ENCODE peak calls at places on chromosomes 6 and 20, in eight cellular contexts. T is foreskin fibroblast; U is KBM-7; C is stimulated activated CD8-positive, alpha-beta memory T cell treated with anti-CD3 and anti-CD28 coated beads, Interleukin-12 subunit alpha, Interleukin-12 subunit beta, amount 100 ng/mL, for 4 hours; L is stimulated activated naive CD4-positive, alpha-beta T cell; K is mammary epithelial cell; S is central memory CD4-positive, alpha-beta T cell; Q is esophagus squamous epithelium. B is an unnamed sample.
A peak's percentile ranks its signal among the peaks of the same experiment; 100 is the strongest.

GRCh38 chr6:44047179-44047546 is 80.1 kb downstream of the MRPL14 start:
- DNase-seq in C (no peak), T (no peak), L (no peak), Q (no peak), S (no peak), K (no peak), U (no peak), B (no peak)

GRCh38 chr20:41872986-41873385 is 254.8 kb upstream of the CHD6 start:
- DNase-seq in S (no peak), K (no peak), C (no peak), T (no peak), Q (no peak), L (no peak), U (no peak), B (no peak)

GRCh38 chr6:118719351-118720124 is 68.1 kb upstream of the CEP85L start:
- DNase-seq in K (no peak), S (peak; percentile 36), T (peak; percentile 20), Q (no peak), C (no peak), U (no peak), L (peak; percentile 73), B (no peak)

GRCh38 chr6:31829633-31830492 is 2.3 kb downstream of the HSPA1B start:
- DNase-seq in Q (no peak), T (peak; percentile 63), K (peak; percentile 47), C (no peak), L (peak; percentile 81), U (peak; percentile 85), S (peak; percentile 60), B (no peak)

GRCh38 chr6:74068945-74069570 is 373.1 kb downstream of the CD109 start:
- DNase-seq in T (peak; percentile 89), C (no peak), U (no peak), L (no peak), K (no peak), S (no peak), Q (no peak), B (no peak)

GRCh38 chr6:166926748-166927147 is 29.6 kb downstream of the RNASET2 start:
- DNase-seq in T (no peak), C (no peak), U (no peak), Q (no peak), S (no peak), L (no peak), K (no peak), B (no peak)

GRCh38 chr20:38863024-38863851 is 57.7 kb downstream of the PPP1R16B start:
- DNase-seq in T (no peak), Q (no peak), K (no peak), U (peak; percentile 78), C (peak; percentile 44), L (no peak), S (peak; percentile 61), B (no peak)

GRCh38 chr6:10505529-10505928 is 15.6 kb upstream of the GCNT2 start:
- DNase-seq in S (no peak), Q (no peak), U (no peak), C (no peak), K (no peak), L (no peak), T (no peak), B (no peak)

GRCh38 chr6:13511913-13512717 is 24.7 kb upstream of the GFOD1 start:
- DNase-seq in L (no peak), U (no peak), C (no peak), K (no peak), Q (no peak), T (peak; percentile 9), S (no peak), B (no peak)

GRCh38 chr6:38789256-38789655 is 74.1 kb downstream of the DNAH8 start:
- DNase-seq in S (no peak), L (no peak), Q (no peak), U (peak; percentile 25), K (no peak), C (no peak), T (no peak), B (no peak)

GRCh38 chr20:53243152-53243551 is 271.0 kb downstream of the TSHZ2 start:
- DNase-seq in T (no peak), S (no peak), L (no peak), U (no peak), Q (no peak), K (no peak), C (no peak), B (no peak)

GRCh38 chr20:20568604-20569205 is 143.7 kb downstream of the RALGAPA2 start:
- DNase-seq in S (no peak), C (no peak), U (peak; percentile 33), Q (no peak), T (peak; percentile 74), L (peak; percentile 5), K (no peak), B (no peak)

GRCh38 chr20:8990770-8991169 is 78.1 kb upstream of the PLCB4 start:
- DNase-seq in C (no peak), T (no peak), L (no peak), S (no peak), K (no peak), Q (no peak), U (no peak), B (no peak)

GRCh38 chr6:56288347-56288746 is 41.0 kb upstream of the COL21A1 start:
- DNase-seq in Q (no peak), T (no peak), K (no peak), L (no peak), S (no peak), U (no peak), C (no peak), B (no peak)

GRCh38 chr6:135170849-135171248 is 10.3 kb upstream of the MYB start:
- DNase-seq in K (peak; percentile 30), S (no peak), Q (no peak), L (no peak), C (no peak), U (no peak), T (no peak), B (no peak)

GRCh38 chr6:8054276-8054675 is 9.9 kb downstream of the BLOC1S5 start:
- DNase-seq in U (no peak), L (no peak), C (no peak), S (no peak), T (peak; percentile 49), Q (no peak), K (no peak), B (no peak)

GRCh38 chr6:111871725-111872520 is 1.3 kb downstream of the FYN start:
- DNase-seq in C (no peak), Q (no peak), K (peak; percentile 38), S (peak; percentile 37), T (peak; percentile 66), U (peak; percentile 15), L (peak; percentile 57), B (no peak)

GRCh38 chr6:71465096-71465495 is 176.5 kb downstream of the OGFRL1 start:
- DNase-seq in C (no peak), K (no peak), S (no peak), L (no peak), T (no peak), Q (no peak), U (no peak), B (no peak)

GRCh38 chr6:134550604-134551003 is 232.7 kb upstream of the SGK1 start:
- DNase-seq in T (peak; percentile 35), L (no peak), K (no peak), C (no peak), S (no peak), U (no peak), Q (no peak), B (no peak)

GRCh38 chr20:44401770-44402390 is 46.4 kb downstream of the HNF4A start:
- DNase-seq in T (no peak), L (no peak), U (no peak), K (no peak), Q (no peak), C (no peak), S (no peak), B (no peak)

GRCh38 chr20:3788685-3789155 is 2.2 kb upstream of the CENPB start:
- DNase-seq in S (no peak), T (peak; percentile 43), U (no peak), K (no peak), L (no peak), C (no peak), Q (no peak), B (no peak)

GRCh38 chr20:33609504-33609903 is 52.6 kb upstream of the C20orf144 start:
- DNase-seq in L (no peak), T (no peak), C (no peak), S (no peak), K (no peak), U (no peak), Q (no peak), B (no peak)

GRCh38 chr6:1817033-1817761 is 207.5 kb downstream of the FOXC1 start:
- DNase-seq in T (no peak), S (no peak), C (no peak), K (peak; percentile 54), U (no peak), Q (no peak), L (no peak), B (no peak)